ENCODE peak calls at places on chromosomes 3 and 15, in seven cellular contexts. Q is GM12878; K is transverse colon; V is CD8-positive, alpha-beta memory T cell; S is neuronal stem cell; B is tibial artery; I is GM23338. D is an unnamed sample.

GRCh38 chr3:11434017-11434526 is 161.9 kb downstream of the ATG7 start:
- DNase-seq in Q (no peak), K (peak; percentile 15), V (no peak), S (no peak), B (peak; percentile 86), I (no peak), D (no peak)

GRCh38 chr3:48187579-48188265 is 495 bp downstream of the CDC25A start:
- DNase-seq in Q (no peak), K (peak; percentile 46), V (no peak), S (peak; percentile 11), B (peak; percentile 68), I (peak; percentile 39), D (peak; percentile 93)

GRCh38 chr3:21216598-21216997 is 534.4 kb downstream of the ZNF385D start:
- DNase-seq in Q (no peak), K (no peak), V (no peak), S (no peak), B (no peak), I (peak; percentile 70), D (no peak)

GRCh38 chr3:143429628-143430514 is 310.3 kb downstream of the CHST2 start:
- DNase-seq in Q (no peak), K (no peak), V (no peak), S (no peak), B (no peak), I (peak; percentile 13), D (no peak)

GRCh38 chr3:19934098-19934566 is at the start of gene EFHB:
- DNase-seq in Q (no peak), K (peak; percentile 63), V (no peak), S (peak; percentile 50), B (no peak), I (peak; percentile 96), D (no peak)

GRCh38 chr15:34942363-34942762 is 27.2 kb downstream of the AQR start:
- DNase-seq in Q (no peak), K (no peak), V (no peak), S (no peak), B (no peak), I (no peak), D (no peak)

GRCh38 chr15:87576486-87577176 is 679.9 kb downstream of the NTRK3 start:
- DNase-seq in Q (no peak), K (no peak), V (no peak), S (no peak), B (no peak), I (no peak), D (no peak)

GRCh38 chr3:139718415-139718814 is 40.6 kb upstream of the NMNAT3 start:
- DNase-seq in Q (no peak), K (peak; percentile 8), V (no peak), S (peak; percentile 36), B (no peak), I (peak; percentile 85), D (no peak)

GRCh38 chr3:84600703-84601225 is 358.0 kb upstream of the CADM2 start:
- DNase-seq in Q (no peak), K (no peak), V (no peak), S (no peak), B (no peak), I (peak; percentile 1), D (no peak)

GRCh38 chr3:61725851-61726333 is 164.5 kb downstream of the PTPRG start:
- DNase-seq in Q (no peak), K (no peak), V (no peak), S (no peak), B (no peak), I (peak; percentile 52), D (no peak)
- H3K4me1 ChIP-seq in Q (no peaks in the 10 kb centered on the region), K (peaks cover 6% of the 10 kb centered on the region), V (no peaks in the 10 kb centered on the region), S (peaks cover 6% of the 10 kb centered on the region), B (peaks cover 6% of the 10 kb centered on the region), I (peaks cover 66% of the 10 kb centered on the region), D (peaks cover 36% of the 10 kb centered on the region)

DNA sequence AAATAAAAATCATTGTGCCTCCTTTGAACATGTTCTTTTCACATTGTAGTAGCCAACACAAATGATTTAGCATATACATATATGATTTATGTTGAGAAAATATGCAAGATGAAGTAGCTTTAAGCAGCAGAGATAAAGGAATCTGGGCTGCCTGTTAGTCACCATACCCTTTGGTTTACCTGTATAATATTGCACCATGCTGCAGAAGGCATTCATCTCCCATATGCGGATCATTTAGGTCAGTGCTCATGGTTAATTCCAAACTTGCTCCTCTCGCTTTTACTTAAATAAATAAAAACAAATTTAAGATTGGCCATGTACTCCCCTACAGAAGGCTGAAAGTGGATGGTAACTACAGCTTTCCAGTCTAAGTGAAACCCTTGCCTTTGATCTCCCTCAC is 86.7 kb upstream of the TBL1XR1 start:
- DNase-seq in Q (no peak), K (no peak), V (no peak), S (no peak), B (no peak), I (no peak), D (no peak)
- H3K4me1 ChIP-seq in Q (no peaks in the 10 kb centered on the region), K (peaks cover 3% of the 10 kb centered on the region), V (peaks cover 18% of the 10 kb centered on the region), S (peaks cover 3% of the 10 kb centered on the region), B (no peaks in the 10 kb centered on the region), I (peaks cover 45% of the 10 kb centered on the region), D (peaks cover 6% of the 10 kb centered on the region)

DNA sequence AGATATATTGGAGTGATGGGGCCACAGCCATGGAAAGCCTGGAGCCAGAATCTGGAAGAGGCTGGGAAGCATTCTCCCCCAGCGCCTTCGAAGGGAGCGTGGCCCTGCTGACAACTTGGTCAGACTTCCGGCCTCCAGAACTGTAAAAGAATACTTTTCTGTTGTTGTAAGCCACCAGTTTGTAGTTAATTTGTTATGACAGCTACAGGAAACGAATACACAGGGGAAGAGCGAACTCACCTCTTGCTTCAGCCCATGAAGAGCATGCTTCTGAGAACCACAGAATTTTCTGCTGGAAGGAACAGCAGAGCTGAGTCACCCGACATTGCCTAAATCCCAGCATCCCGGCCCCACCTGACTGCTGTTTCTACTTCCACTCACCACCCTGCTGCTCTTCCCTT is 501.7 kb downstream of the SHQ1 start:
- DNase-seq in Q (no peak), K (no peak), V (peak; percentile 41), S (no peak), B (peak; percentile 57), I (no peak), D (no peak)
- H3K4me1 ChIP-seq in Q (peaks cover 11% of the 10 kb centered on the region), K (peaks cover 3% of the 10 kb centered on the region), V (peaks cover 55% of the 10 kb centered on the region), S (peaks cover 3% of the 10 kb centered on the region), B (peaks cover 19% of the 10 kb centered on the region), I (peaks cover 6% of the 10 kb centered on the region), D (no peaks in the 10 kb centered on the region)

GRCh38 chr3:115139072-115139471 is 8.0 kb downstream of the ZBTB20 start:
- DNase-seq in Q (no peak), K (no peak), V (no peak), S (no peak), B (no peak), I (no peak), D (no peak)

GRCh38 chr3:115146032-115146417 is 1.1 kb downstream of the ZBTB20 start:
- DNase-seq in Q (no peak), K (peak; percentile 67), V (peak; percentile 63), S (peak; percentile 18), B (peak; percentile 65), I (peak; percentile 55), D (no peak)

GRCh38 chr3:115146418-115147328 is at the start of gene ZBTB20:
- DNase-seq in Q (no peak), K (peak; percentile 72), V (peak; percentile 77), S (peak; percentile 67), B (peak; percentile 80), I (peak; percentile 77), D (peak; percentile 92)

GRCh38 chr3:115141018-115141757 is 5.9 kb downstream of the ZBTB20 start:
- DNase-seq in Q (no peak), K (no peak), V (no peak), S (no peak), B (no peak), I (no peak), D (no peak)
- H3K4me1 ChIP-seq in Q (peaks cover 13% of the 10 kb centered on the region), K (no peaks in the 10 kb centered on the region), V (peaks cover 11% of the 10 kb centered on the region), S (no peaks in the 10 kb centered on the region), B (peaks cover 13% of the 10 kb centered on the region), I (peaks cover 14% of the 10 kb centered on the region), D (no peaks in the 10 kb centered on the region)

GRCh38 chr15:77419050-77419835 is 661 bp downstream of the PEAK1 start:
- DNase-seq in Q (no peak), K (peak; percentile 39), V (peak; percentile 51), S (peak; percentile 57), B (peak; percentile 68), I (peak; percentile 70), D (peak; percentile 86)
- H3K4me1 ChIP-seq in Q (no peaks in the 10 kb centered on the region), K (no peaks in the 10 kb centered on the region), V (peaks cover 10% of the 10 kb centered on the region), S (peaks cover 8% of the 10 kb centered on the region), B (peaks cover 39% of the 10 kb centered on the region), I (peaks cover 49% of the 10 kb centered on the region), D (no peaks in the 10 kb centered on the region)

GRCh38 chr3:136990826-136991225 is 33.0 kb downstream of the IL20RB start:
- DNase-seq in Q (no peak), K (no peak), V (no peak), S (no peak), B (no peak), I (no peak), D (no peak)

GRCh38 chr3:136994772-136995516 is 37.2 kb downstream of the IL20RB start:
- DNase-seq in Q (no peak), K (peak; percentile 92), V (no peak), S (no peak), B (peak; percentile 96), I (no peak), D (peak; percentile 93)

GRCh38 chr3:136988651-136989050 is 30.9 kb downstream of the IL20RB start:
- DNase-seq in Q (no peak), K (no peak), V (no peak), S (no peak), B (no peak), I (no peak), D (no peak)

GRCh38 chr3:136992091-136992490 is 34.3 kb downstream of the IL20RB start:
- DNase-seq in Q (no peak), K (no peak), V (no peak), S (no peak), B (no peak), I (no peak), D (no peak)

GRCh38 chr3:136989781-136990524 is 32.2 kb downstream of the IL20RB start:
- DNase-seq in Q (no peak), K (peak; percentile 35), V (no peak), S (no peak), B (no peak), I (no peak), D (no peak)
- H3K4me1 ChIP-seq in Q (no peaks in the 10 kb centered on the region), K (peaks cover 6% of the 10 kb centered on the region), V (no peaks in the 10 kb centered on the region), S (no peaks in the 10 kb centered on the region), B (peaks cover 9% of the 10 kb centered on the region), I (no peaks in the 10 kb centered on the region), D (no peaks in the 10 kb centered on the region)